ENCODE peak calls at places on chromosome 4, in nine cellular contexts. One of them, this sample, is unnamed.

GRCh38 chr4:53688186-53688790 is 97.0 kb upstream of the LNX1 start:
- DNase-seq in Calu3: peak
- DNase-seq in dorsolateral prefrontal cortex: no peak
- DNase-seq in neural crest cell: no peak
- DNase-seq in AG04450: peak
- DNase-seq in foreskin fibroblast: peak
- DNase-seq in heart right ventricle: no peak
- DNase-seq in pancreas: no peak
- DNase-seq in colonic mucosa: no peak
- DNase-seq in this sample: no peak

GRCh38 chr4:40525811-40526598 is 103.7 kb downstream of the RBM47 start:
- DNase-seq in Calu3: no peak
- DNase-seq in dorsolateral prefrontal cortex: no peak
- DNase-seq in neural crest cell: no peak
- DNase-seq in AG04450: peak
- DNase-seq in foreskin fibroblast: peak
- DNase-seq in heart right ventricle: no peak
- DNase-seq in pancreas: no peak
- DNase-seq in colonic mucosa: no peak
- DNase-seq in this sample: no peak

GRCh38 chr4:53763813-53764597 is 172.7 kb upstream of the LNX1 start:
- DNase-seq in Calu3: no peak
- DNase-seq in dorsolateral prefrontal cortex: no peak
- DNase-seq in neural crest cell: no peak
- DNase-seq in AG04450: peak
- DNase-seq in foreskin fibroblast: peak
- DNase-seq in heart right ventricle: no peak
- DNase-seq in pancreas: no peak
- DNase-seq in colonic mucosa: no peak
- DNase-seq in this sample: no peak

GRCh38 chr4:83974111-83974789 is 438.3 kb downstream of the GPAT3 start:
- DNase-seq in Calu3: no peak
- DNase-seq in dorsolateral prefrontal cortex: no peak
- DNase-seq in neural crest cell: no peak
- DNase-seq in AG04450: no peak
- DNase-seq in foreskin fibroblast: peak
- DNase-seq in heart right ventricle: no peak
- DNase-seq in pancreas: no peak
- DNase-seq in colonic mucosa: no peak
- DNase-seq in this sample: no peak

GRCh38 chr4:47933798-47934197 is 19.4 kb upstream of the NFXL1 start:
- DNase-seq in Calu3: no peak
- DNase-seq in dorsolateral prefrontal cortex: no peak
- DNase-seq in neural crest cell: no peak
- DNase-seq in AG04450: peak
- DNase-seq in foreskin fibroblast: peak
- DNase-seq in heart right ventricle: no peak
- DNase-seq in pancreas: no peak
- DNase-seq in colonic mucosa: no peak
- DNase-seq in this sample: no peak

GRCh38 chr4:128286474-128287158 is 997 bp downstream of the PGRMC2 start:
- DNase-seq in Calu3: no peak
- DNase-seq in dorsolateral prefrontal cortex: no peak
- DNase-seq in neural crest cell: no peak
- DNase-seq in AG04450: no peak
- DNase-seq in foreskin fibroblast: peak
- DNase-seq in heart right ventricle: no peak
- DNase-seq in pancreas: no peak
- DNase-seq in colonic mucosa: peak
- DNase-seq in this sample: no peak

GRCh38 chr4:72809208-72809607 is 240.2 kb upstream of the ADAMTS3 start:
- DNase-seq in Calu3: no peak
- DNase-seq in dorsolateral prefrontal cortex: no peak
- DNase-seq in neural crest cell: no peak
- DNase-seq in AG04450: no peak
- DNase-seq in foreskin fibroblast: no peak
- DNase-seq in heart right ventricle: no peak
- DNase-seq in pancreas: no peak
- DNase-seq in colonic mucosa: no peak
- DNase-seq in this sample: no peak

GRCh38 chr4:165580379-165580905 is 201.6 kb downstream of the CPE start:
- DNase-seq in Calu3: peak
- DNase-seq in dorsolateral prefrontal cortex: no peak
- DNase-seq in neural crest cell: no peak
- DNase-seq in AG04450: no peak
- DNase-seq in foreskin fibroblast: peak
- DNase-seq in heart right ventricle: no peak
- DNase-seq in pancreas: no peak
- DNase-seq in colonic mucosa: no peak
- DNase-seq in this sample: no peak

GRCh38 chr4:88226143-88226542 is 58.2 kb downstream of the PPM1K start:
- DNase-seq in Calu3: no peak
- DNase-seq in dorsolateral prefrontal cortex: no peak
- DNase-seq in neural crest cell: no peak
- DNase-seq in AG04450: no peak
- DNase-seq in foreskin fibroblast: no peak
- DNase-seq in heart right ventricle: no peak
- DNase-seq in pancreas: no peak
- DNase-seq in colonic mucosa: no peak
- DNase-seq in this sample: no peak

GRCh38 chr4:15587649-15588048 is 67.5 kb downstream of the FBXL5 start:
- DNase-seq in Calu3: no peak
- DNase-seq in dorsolateral prefrontal cortex: no peak
- DNase-seq in neural crest cell: no peak
- DNase-seq in AG04450: no peak
- DNase-seq in foreskin fibroblast: peak
- DNase-seq in heart right ventricle: no peak
- DNase-seq in pancreas: no peak
- DNase-seq in colonic mucosa: no peak
- DNase-seq in this sample: no peak

GRCh38 chr4:1695913-1696312 is 11.8 kb upstream of the FAM53A start:
- DNase-seq in Calu3: no peak
- DNase-seq in dorsolateral prefrontal cortex: no peak
- DNase-seq in neural crest cell: no peak
- DNase-seq in AG04450: no peak
- DNase-seq in foreskin fibroblast: no peak
- DNase-seq in heart right ventricle: no peak
- DNase-seq in pancreas: no peak
- DNase-seq in colonic mucosa: no peak
- DNase-seq in this sample: no peak

GRCh38 chr4:53592128-53592527 is 842 bp upstream of the LNX1 start:
- DNase-seq in Calu3: no peak
- DNase-seq in dorsolateral prefrontal cortex: no peak
- DNase-seq in neural crest cell: no peak
- DNase-seq in AG04450: no peak
- DNase-seq in foreskin fibroblast: no peak
- DNase-seq in heart right ventricle: no peak
- DNase-seq in pancreas: no peak
- DNase-seq in colonic mucosa: peak
- DNase-seq in this sample: no peak

GRCh38 chr4:92066485-92066884 is 237.3 kb upstream of the GRID2 start:
- DNase-seq in Calu3: no peak
- DNase-seq in dorsolateral prefrontal cortex: no peak
- DNase-seq in neural crest cell: no peak
- DNase-seq in AG04450: no peak
- DNase-seq in foreskin fibroblast: no peak
- DNase-seq in heart right ventricle: no peak
- DNase-seq in pancreas: no peak
- DNase-seq in colonic mucosa: no peak
- DNase-seq in this sample: no peak

GRCh38 chr4:156732634-156733033 is 239.0 kb downstream of the PDGFC start:
- DNase-seq in Calu3: no peak
- DNase-seq in dorsolateral prefrontal cortex: no peak
- DNase-seq in neural crest cell: no peak
- DNase-seq in AG04450: no peak
- DNase-seq in foreskin fibroblast: no peak
- DNase-seq in heart right ventricle: no peak
- DNase-seq in pancreas: no peak
- DNase-seq in colonic mucosa: no peak
- DNase-seq in this sample: no peak

DNA sequence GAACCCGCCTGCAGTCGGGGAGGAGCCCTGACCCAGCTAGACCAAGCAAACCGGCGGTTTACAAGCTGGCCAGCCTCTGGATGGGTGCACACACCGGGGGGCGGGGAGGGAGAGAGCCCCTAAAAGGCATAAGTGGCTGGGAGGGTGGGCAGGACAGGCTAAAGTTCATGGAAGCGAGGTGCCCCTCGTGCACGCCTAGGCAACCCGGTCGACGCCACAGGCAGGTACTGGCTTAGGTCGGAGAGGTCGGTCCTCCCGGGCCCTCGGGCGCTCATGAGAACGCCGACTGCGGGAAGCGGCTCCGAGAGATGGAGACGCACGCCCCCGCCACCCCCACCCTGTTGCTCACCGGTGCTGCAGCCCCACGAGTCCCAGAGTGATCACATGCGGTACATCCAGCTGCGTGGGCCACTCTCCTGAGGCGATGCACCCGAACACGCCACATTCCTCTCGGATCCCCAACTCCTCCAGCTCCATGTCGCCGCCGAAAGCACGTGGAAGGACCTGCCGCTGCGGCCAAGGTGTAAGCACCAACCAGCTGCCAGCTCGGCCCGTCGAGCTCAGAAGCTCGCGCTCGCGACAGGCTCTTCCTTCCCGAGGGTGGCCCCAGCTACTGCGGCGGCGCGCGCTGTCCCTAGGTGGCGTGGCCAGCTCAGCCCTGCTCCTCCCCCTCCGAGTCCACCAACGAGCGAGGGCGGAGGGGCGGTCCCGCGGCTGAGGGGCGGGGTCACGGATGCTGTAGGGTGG is at the start of gene PPAT:
- DNase-seq in Calu3: peak
- DNase-seq in dorsolateral prefrontal cortex: peak
- DNase-seq in neural crest cell: peak
- DNase-seq in AG04450: peak
- DNase-seq in foreskin fibroblast: peak
- DNase-seq in heart right ventricle: peak
- DNase-seq in pancreas: peak
- DNase-seq in colonic mucosa: peak
- DNase-seq in this sample: peak
- TF ChIP-seq CTCF in Calu3: no peak
- TF ChIP-seq CTCF in dorsolateral prefrontal cortex: peak
- TF ChIP-seq CTCF in neural crest cell: peak
- TF ChIP-seq CTCF in AG04450: peak
- TF ChIP-seq CTCF in foreskin fibroblast: peak
- TF ChIP-seq CTCF in heart right ventricle: peak
- TF ChIP-seq CTCF in pancreas: peak
- TF ChIP-seq CTCF in colonic mucosa: peak
- TF ChIP-seq CTCF in this sample: peak

GRCh38 chr4:115575851-115576250 is 462.4 kb upstream of the NDST4 start:
- DNase-seq in Calu3: no peak
- DNase-seq in dorsolateral prefrontal cortex: no peak
- DNase-seq in neural crest cell: no peak
- DNase-seq in AG04450: no peak
- DNase-seq in foreskin fibroblast: no peak
- DNase-seq in heart right ventricle: no peak
- DNase-seq in pancreas: no peak
- DNase-seq in colonic mucosa: no peak
- DNase-seq in this sample: no peak
- TF ChIP-seq CTCF in Calu3: no peak
- TF ChIP-seq CTCF in dorsolateral prefrontal cortex: no peak
- TF ChIP-seq CTCF in neural crest cell: no peak
- TF ChIP-seq CTCF in AG04450: no peak
- TF ChIP-seq CTCF in foreskin fibroblast: no peak
- TF ChIP-seq CTCF in heart right ventricle: no peak
- TF ChIP-seq CTCF in pancreas: no peak
- TF ChIP-seq CTCF in colonic mucosa: no peak
- TF ChIP-seq CTCF in this sample: no peak

GRCh38 chr4:7238300-7238960 is 46.1 kb downstream of the SORCS2 start:
- DNase-seq in Calu3: no peak
- DNase-seq in dorsolateral prefrontal cortex: no peak
- DNase-seq in neural crest cell: no peak
- DNase-seq in AG04450: no peak
- DNase-seq in foreskin fibroblast: no peak
- DNase-seq in heart right ventricle: no peak
- DNase-seq in pancreas: no peak
- DNase-seq in colonic mucosa: no peak
- DNase-seq in this sample: no peak
- TF ChIP-seq CTCF in Calu3: no peak
- TF ChIP-seq CTCF in dorsolateral prefrontal cortex: no peak
- TF ChIP-seq CTCF in neural crest cell: peak
- TF ChIP-seq CTCF in AG04450: peak
- TF ChIP-seq CTCF in foreskin fibroblast: peak
- TF ChIP-seq CTCF in heart right ventricle: no peak
- TF ChIP-seq CTCF in pancreas: no peak
- TF ChIP-seq CTCF in colonic mucosa: no peak
- TF ChIP-seq CTCF in this sample: peak

GRCh38 chr4:126593626-126594025 is 1039.1 kb upstream of the INTU start:
- DNase-seq in Calu3: no peak
- DNase-seq in dorsolateral prefrontal cortex: no peak
- DNase-seq in neural crest cell: no peak
- DNase-seq in AG04450: no peak
- DNase-seq in foreskin fibroblast: no peak
- DNase-seq in heart right ventricle: no peak
- DNase-seq in pancreas: no peak
- DNase-seq in colonic mucosa: no peak
- DNase-seq in this sample: no peak

GRCh38 chr4:126591583-126591982 is 1041.2 kb upstream of the INTU start:
- DNase-seq in Calu3: no peak
- DNase-seq in dorsolateral prefrontal cortex: no peak
- DNase-seq in neural crest cell: no peak
- DNase-seq in AG04450: no peak
- DNase-seq in foreskin fibroblast: peak
- DNase-seq in heart right ventricle: no peak
- DNase-seq in pancreas: no peak
- DNase-seq in colonic mucosa: no peak
- DNase-seq in this sample: no peak

GRCh38 chr4:126595643-126596042 is 1037.1 kb upstream of the INTU start:
- DNase-seq in Calu3: no peak
- DNase-seq in dorsolateral prefrontal cortex: no peak
- DNase-seq in neural crest cell: no peak
- DNase-seq in AG04450: no peak
- DNase-seq in foreskin fibroblast: no peak
- DNase-seq in heart right ventricle: no peak
- DNase-seq in pancreas: no peak
- DNase-seq in colonic mucosa: no peak
- DNase-seq in this sample: no peak

DNA sequence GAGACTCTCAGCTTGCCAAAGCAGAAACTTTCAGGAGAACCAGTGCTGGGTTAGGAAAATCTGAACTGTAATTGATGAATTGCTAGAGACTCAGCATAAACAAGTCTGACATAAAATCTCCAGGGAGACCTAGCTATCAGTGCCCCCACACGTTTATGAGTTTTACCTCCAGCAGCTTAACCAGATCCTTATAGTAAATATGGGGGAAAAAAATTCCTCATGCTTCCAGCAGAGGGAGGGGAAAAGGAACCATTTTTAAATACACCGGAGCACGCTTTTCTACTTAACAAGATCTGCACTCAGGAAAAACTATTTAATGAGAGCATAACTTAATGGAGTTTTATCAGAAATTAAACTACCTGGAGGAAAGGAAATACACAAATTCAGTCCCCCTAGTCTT is 1040.7 kb upstream of the INTU start:
- DNase-seq in Calu3: no peak
- DNase-seq in dorsolateral prefrontal cortex: no peak
- DNase-seq in neural crest cell: no peak
- DNase-seq in AG04450: no peak
- DNase-seq in foreskin fibroblast: peak
- DNase-seq in heart right ventricle: no peak
- DNase-seq in pancreas: no peak
- DNase-seq in colonic mucosa: no peak
- DNase-seq in this sample: no peak
- TF ChIP-seq CTCF in Calu3: no peak
- TF ChIP-seq CTCF in dorsolateral prefrontal cortex: no peak
- TF ChIP-seq CTCF in neural crest cell: peak
- TF ChIP-seq CTCF in AG04450: peak
- TF ChIP-seq CTCF in foreskin fibroblast: peak
- TF ChIP-seq CTCF in heart right ventricle: peak
- TF ChIP-seq CTCF in pancreas: no peak
- TF ChIP-seq CTCF in colonic mucosa: no peak
- TF ChIP-seq CTCF in this sample: peak

GRCh38 chr4:120877021-120877420 is 45.5 kb downstream of the PRDM5 start:
- DNase-seq in Calu3: no peak
- DNase-seq in dorsolateral prefrontal cortex: no peak
- DNase-seq in neural crest cell: no peak
- DNase-seq in AG04450: no peak
- DNase-seq in foreskin fibroblast: no peak
- DNase-seq in heart right ventricle: no peak
- DNase-seq in pancreas: no peak
- DNase-seq in colonic mucosa: no peak
- DNase-seq in this sample: no peak
- TF ChIP-seq CTCF in Calu3: no peak
- TF ChIP-seq CTCF in dorsolateral prefrontal cortex: no peak
- TF ChIP-seq CTCF in neural crest cell: no peak
- TF ChIP-seq CTCF in AG04450: no peak
- TF ChIP-seq CTCF in foreskin fibroblast: no peak
- TF ChIP-seq CTCF in heart right ventricle: no peak
- TF ChIP-seq CTCF in pancreas: no peak
- TF ChIP-seq CTCF in colonic mucosa: no peak
- TF ChIP-seq CTCF in this sample: no peak